ENCODE peak calls at places on chromosomes 13 and 19, in six cellular contexts. S is hepatocyte, F is heart right ventricle, D is tibial artery, P is AG04449, I is fibroblast of mammary gland. J is an unnamed sample.

GRCh38 chr19:7482584-7483439 is 6.0 kb downstream of the PEX11G start:
- DNase-seq in S (peak; percentile 66), I (no peak), F (no peak), D (no peak), P (no peak), J (no peak)

GRCh38 chr13:33312150-33312908 is 26.8 kb upstream of the STARD13 start:
- DNase-seq in S (peak; percentile 33), D (no peak), I (peak; percentile 43), F (no peak), P (no peak), J (no peak)

GRCh38 chr13:21528616-21529015 is 69.5 kb upstream of the ZDHHC20 start:
- DNase-seq in I (peak; percentile 28), F (no peak), S (no peak), D (no peak), P (no peak), J (peak; percentile 42)

GRCh38 chr13:103356226-103356864 is 290.1 kb upstream of the SLC10A2 start:
- DNase-seq in I (no peak), F (no peak), S (no peak), P (no peak), D (no peak), J (no peak)

GRCh38 chr19:19261350-19262189 is 11.5 kb downstream of the TM6SF2 start:
- DNase-seq in I (no peak), D (no peak), P (no peak), S (peak; percentile 52), F (no peak), J (no peak)

GRCh38 chr19:16078311-16078758 is 2.0 kb downstream of the TPM4 start:
- DNase-seq in D (peak; percentile 70), S (no peak), P (no peak), F (peak; percentile 33), I (peak; percentile 89), J (no peak)

GRCh38 chr19:49636230-49636932 is 3.6 kb downstream of the RRAS start:
- DNase-seq in F (no peak), D (no peak), I (no peak), S (no peak), P (no peak), J (no peak)

GRCh38 chr13:114115796-114116195 is 16.6 kb downstream of the RASA3 start:
- DNase-seq in I (no peak), D (peak; percentile 48), S (no peak), P (no peak), F (peak; percentile 2), J (no peak)

GRCh38 chr19:48249502-48250014 is 6.2 kb downstream of the CARD8 start:
- DNase-seq in I (no peak), D (peak; percentile 73), S (no peak), F (peak; percentile 77), P (no peak), J (no peak)

GRCh38 chr13:106533940-106534843 is 1.3 kb downstream of the EFNB2 start:
- DNase-seq in D (peak; percentile 73), F (peak; percentile 21), P (no peak), I (peak; percentile 63), S (peak; percentile 64), J (no peak)

GRCh38 chr19:39237200-39238184 is 7.3 kb downstream of the IFNL3 start:
- DNase-seq in P (no peak), D (no peak), I (no peak), S (peak; percentile 85), F (no peak), J (no peak)

GRCh38 chr19:30691767-30692516 is 319.8 kb downstream of the ZNF536 start:
- DNase-seq in S (no peak), I (peak; percentile 5), F (no peak), P (no peak), D (no peak), J (no peak)

GRCh38 chr13:48595330-48596127 is 58.2 kb upstream of the CYSLTR2 start:
- DNase-seq in P (no peak), D (no peak), F (peak; percentile 79), S (peak; percentile 82), I (peak; percentile 74), J (peak; percentile 69)

GRCh38 chr13:46964789-46965527 is 68.1 kb upstream of the HTR2A start:
- DNase-seq in P (no peak), D (no peak), S (no peak), I (peak; percentile 98), F (no peak), J (no peak)

GRCh38 chr13:88183440-88183839 is 512.3 kb downstream of the SLITRK5 start:
- DNase-seq in F (no peak), D (no peak), P (no peak), I (no peak), S (no peak), J (no peak)

GRCh38 chr19:5067666-5068065 is 98.8 kb downstream of the KDM4B start:
- DNase-seq in F (no peak), D (no peak), I (no peak), S (peak; percentile 49), P (no peak), J (no peak)

GRCh38 chr19:6588508-6589345 is 2.2 kb downstream of the CD70 start:
- DNase-seq in P (no peak), D (no peak), S (no peak), I (no peak), F (no peak), J (no peak)

GRCh38 chr13:38763446-38764381 is 76.8 kb downstream of the FREM2 start:
- DNase-seq in P (peak; percentile 0), I (peak; percentile 43), S (peak; percentile 68), F (no peak), D (no peak), J (no peak)

GRCh38 chr19:16455489-16455888 is 16.3 kb downstream of the EPS15L1 start:
- DNase-seq in S (no peak), F (no peak), I (no peak), P (no peak), D (no peak), J (no peak)

GRCh38 chr19:32498641-32499200 is 82.3 kb upstream of the PDCD5 start:
- DNase-seq in I (peak; percentile 2), S (no peak), P (no peak), F (no peak), D (no peak), J (no peak)

GRCh38 chr13:43911871-43912270 is 32.2 kb downstream of the LACC1 start:
- DNase-seq in F (no peak), I (no peak), P (no peak), D (no peak), S (no peak), J (no peak)

GRCh38 chr13:29908411-29908810 is 58.0 kb upstream of the UBL3 start:
- DNase-seq in S (no peak), D (no peak), I (peak; percentile 94), F (no peak), P (no peak), J (no peak)

GRCh38 chr13:101127741-101128353 is 288.5 kb downstream of the NALCN start:
- DNase-seq in P (no peak), D (no peak), F (no peak), S (peak; percentile 73), I (peak; percentile 61), J (no peak)

GRCh38 chr13:98565726-98566577 is 11.0 kb downstream of the STK24 start:
- DNase-seq in D (peak; percentile 76), I (no peak), S (no peak), F (peak; percentile 51), P (no peak), J (no peak)

GRCh38 chr19:5963855-5964254 is 14.1 kb downstream of the RANBP3 start:
- DNase-seq in P (no peak), F (no peak), S (no peak), D (no peak), I (no peak), J (no peak)

GRCh38 chr19:5880604-5881078 is 10.3 kb upstream of the FUT5 start:
- DNase-seq in D (no peak), I (peak; percentile 57), P (peak; percentile 54), S (peak; percentile 84), F (peak; percentile 75), J (peak; percentile 33)

GRCh38 chr13:39634956-39635355 is 20.5 kb upstream of the COG6 start:
- DNase-seq in I (no peak), D (no peak), F (no peak), P (no peak), S (no peak), J (no peak)

DNA sequence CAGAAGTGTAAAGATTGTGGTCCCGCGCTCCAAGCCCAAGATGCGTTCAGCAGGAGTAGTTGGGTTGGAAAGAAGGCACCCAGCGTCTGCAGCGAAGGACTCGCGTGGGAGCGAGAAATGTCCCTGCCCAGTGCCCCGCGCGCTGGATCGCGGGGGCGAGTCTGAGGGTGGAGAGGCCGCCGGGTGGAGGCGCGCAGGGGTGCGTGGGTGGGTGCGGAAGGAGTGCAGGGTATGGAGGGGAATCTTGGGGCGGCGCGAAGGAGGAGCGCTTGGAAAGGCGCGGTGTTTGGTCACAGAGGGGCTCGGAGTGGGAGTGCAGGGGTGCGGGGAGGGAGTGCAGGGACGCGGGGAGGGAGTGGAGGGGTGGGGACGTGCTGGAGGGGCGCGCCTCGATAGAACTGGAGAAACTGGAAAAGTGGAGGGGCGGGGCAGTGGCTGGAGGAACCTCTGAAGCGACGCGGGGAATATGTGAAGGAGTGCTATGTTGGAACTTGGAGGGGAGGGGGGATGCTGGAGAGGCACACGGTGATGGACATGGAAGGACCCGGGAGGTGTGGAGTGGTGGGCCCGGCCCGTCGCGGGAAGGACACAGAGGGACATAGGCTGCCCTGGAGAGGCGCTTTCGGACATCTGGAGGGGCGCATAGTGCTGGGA is 21.1 kb upstream of the SGCG start:
- DNase-seq in I (no peak), S (peak; percentile 58), P (no peak), F (no peak), D (no peak), J (no peak)
- TF ChIP-seq CTCF in I (no peak), S (no peak), P (no peak), F (no peak), D (peak; percentile 2), J (no peak)

DNA sequence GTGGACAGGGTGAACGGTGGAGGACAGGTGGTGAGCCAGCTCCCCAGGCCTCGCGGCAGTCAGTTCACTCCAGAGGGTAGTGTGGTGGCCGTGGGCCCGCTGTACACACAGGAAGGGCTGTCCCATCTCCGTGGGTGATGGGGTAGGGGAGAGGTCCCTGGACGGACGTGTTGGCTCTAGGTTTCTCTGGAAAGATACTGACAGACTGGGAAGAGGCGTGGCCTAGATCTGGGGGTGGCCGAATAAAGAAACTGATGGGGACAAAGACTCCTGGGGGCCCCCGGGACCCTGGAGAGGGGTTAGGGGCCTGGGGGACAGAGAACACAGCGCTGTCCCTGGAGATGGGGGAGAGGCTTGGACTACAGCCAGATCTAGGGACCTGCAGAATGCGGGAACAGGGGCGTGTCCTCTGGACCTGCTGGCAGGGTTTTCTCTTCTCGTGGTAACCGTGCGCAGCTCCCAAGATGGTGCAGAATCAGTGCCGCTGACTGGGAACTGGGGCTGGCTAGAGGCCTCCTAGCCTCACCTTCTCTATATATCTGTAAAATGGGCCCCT is 4.0 kb upstream of the PRAM1 start:
- DNase-seq in I (no peak), P (no peak), F (no peak), S (peak; percentile 51), D (no peak), J (no peak)
- H3K4me3 ChIP-seq in I (peak overlapping the region; percentile 53), P (peak overlapping the region; percentile 64), F (peak overlapping the region; percentile 49), S (peak overlapping the region; percentile 64), D (peak overlapping the region; percentile 51), J (peak overlapping the region; percentile 69)

GRCh38 chr13:63578796-63579195 is 2163.1 kb upstream of the PCDH20 start:
- DNase-seq in I (no peak), P (no peak), D (no peak), F (no peak), S (no peak), J (no peak)
- TF ChIP-seq CTCF in I (no peak), P (no peak), D (no peak), F (no peak), S (no peak), J (no peak)

DNA sequence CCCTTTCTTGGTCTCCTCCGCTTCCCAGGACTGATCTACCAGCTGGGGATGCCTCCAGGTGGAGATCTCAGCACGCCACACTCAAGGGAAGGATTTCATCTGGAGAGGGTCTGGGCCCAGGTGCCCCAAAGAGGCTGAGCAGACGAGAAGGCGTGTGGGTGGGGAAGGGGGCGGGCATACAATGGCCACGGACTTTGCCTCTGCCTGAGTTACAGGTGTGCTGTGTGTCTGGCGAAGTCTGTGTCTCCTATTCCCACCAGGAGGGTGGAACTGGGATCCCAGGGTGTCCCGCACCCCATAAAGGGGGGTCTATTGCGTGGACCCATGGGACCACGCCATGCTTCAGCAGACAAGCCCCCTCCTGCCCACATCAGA is 3.6 kb downstream of the TLE2 start:
- DNase-seq in I (no peak), S (peak; percentile 67), P (no peak), F (no peak), D (no peak), J (no peak)
- H3K4me3 ChIP-seq in I (no peak overlapping the region), S (no peak overlapping the region), P (no peak overlapping the region), F (no peak overlapping the region), D (no peak overlapping the region), J (no peak overlapping the region)

J was measured in epithelial cell of proximal tubule.